ENCODE peak calls at places on chromosomes 6 and 20, in eight cellular contexts. G, K, L, W, P, Z, Y and E are unnamed samples.

GRCh38 chr6:29653452-29654038 is 3.3 kb upstream of the MOG start:
- DNase-seq in P (peak; percentile 62), Y (peak; percentile 46), K (peak; percentile 63), L (no peak), G (peak; percentile 70), W (peak; percentile 31), Z (peak; percentile 82), E (no peak)

GRCh38 chr6:94041930-94042724 is 622.8 kb upstream of the EPHA7 start:
- DNase-seq in W (no peak), Z (no peak), P (no peak), L (no peak), G (no peak), Y (no peak), K (no peak), E (no peak)

GRCh38 chr6:144335914-144336313 is 50.8 kb downstream of the UTRN start:
- DNase-seq in Y (no peak), Z (peak; percentile 67), K (no peak), P (peak; percentile 70), G (peak; percentile 22), W (peak; percentile 83), L (peak; percentile 38), E (peak; percentile 62)

GRCh38 chr20:19767070-19767469 is 9.0 kb downstream of the RIN2 start:
- DNase-seq in L (no peak), W (no peak), P (no peak), K (no peak), G (peak; percentile 91), Z (peak; percentile 70), Y (no peak), E (no peak)

GRCh38 chr20:13813910-13814309 is 29.1 kb downstream of the NDUFAF5 start:
- DNase-seq in K (no peak), P (no peak), G (no peak), Y (no peak), W (no peak), L (no peak), Z (peak; percentile 17), E (no peak)

GRCh38 chr6:108526739-108527174 is 34.0 kb upstream of the FOXO3 start:
- DNase-seq in G (peak; percentile 58), L (no peak), K (peak; percentile 53), Z (peak; percentile 55), W (no peak), P (no peak), Y (no peak), E (no peak)

GRCh38 chr6:63864934-63865333 is 229.3 kb downstream of the PHF3 start:
- DNase-seq in W (no peak), P (no peak), Z (no peak), G (no peak), K (no peak), L (no peak), Y (no peak), E (no peak)

GRCh38 chr6:111657146-111657545 is 51.5 kb upstream of the TRAF3IP2 start:
- DNase-seq in Y (no peak), W (no peak), G (peak; percentile 75), K (no peak), P (no peak), L (no peak), Z (peak; percentile 61), E (no peak)

GRCh38 chr20:63741676-63742380 is 2.3 kb downstream of the SLC2A4RG start:
- DNase-seq in W (no peak), K (peak; percentile 22), Y (no peak), G (no peak), P (no peak), L (no peak), Z (no peak), E (no peak)

GRCh38 chr20:11267131-11267761 is 593.4 kb upstream of the JAG1 start:
- DNase-seq in Y (no peak), Z (peak; percentile 96), L (no peak), W (no peak), G (peak; percentile 96), K (peak; percentile 70), P (peak; percentile 8), E (no peak)

GRCh38 chr6:87244380-87244779 is 78.0 kb upstream of the SMIM8 start:
- DNase-seq in L (no peak), K (no peak), Z (peak; percentile 2), W (no peak), P (no peak), Y (no peak), G (no peak), E (no peak)

GRCh38 chr20:32484221-32485125 is 100.7 kb downstream of the NOL4L start:
- DNase-seq in P (peak; percentile 45), K (peak; percentile 49), G (peak; percentile 19), L (peak; percentile 32), Y (peak; percentile 78), W (peak; percentile 32), Z (no peak), E (peak; percentile 49)

GRCh38 chr20:728022-728944 is 40.0 kb downstream of the SLC52A3 start:
- DNase-seq in W (no peak), K (peak; percentile 82), Y (no peak), Z (peak; percentile 47), G (peak; percentile 65), L (no peak), P (peak; percentile 73), E (no peak)

GRCh38 chr6:102670756-102671155 is 1277.2 kb downstream of the GRIK2 start:
- DNase-seq in K (no peak), P (no peak), Y (no peak), L (no peak), Z (peak; percentile 3), G (no peak), W (no peak), E (no peak)

GRCh38 chr6:169445661-169446581 is 192.3 kb upstream of the THBS2 start:
- DNase-seq in K (peak; percentile 7), P (no peak), Z (no peak), G (no peak), Y (no peak), L (no peak), W (no peak), E (no peak)

GRCh38 chr6:25288518-25288917 is 9.3 kb downstream of the CARMIL1 start:
- DNase-seq in W (no peak), Y (no peak), P (no peak), L (no peak), Z (no peak), G (no peak), K (no peak), E (no peak)
- TF ChIP-seq CTCF in W (no peak), Y (no peak), P (no peak), L (no peak), Z (no peak), G (no peak), K (no peak), E (no peak)

DNA sequence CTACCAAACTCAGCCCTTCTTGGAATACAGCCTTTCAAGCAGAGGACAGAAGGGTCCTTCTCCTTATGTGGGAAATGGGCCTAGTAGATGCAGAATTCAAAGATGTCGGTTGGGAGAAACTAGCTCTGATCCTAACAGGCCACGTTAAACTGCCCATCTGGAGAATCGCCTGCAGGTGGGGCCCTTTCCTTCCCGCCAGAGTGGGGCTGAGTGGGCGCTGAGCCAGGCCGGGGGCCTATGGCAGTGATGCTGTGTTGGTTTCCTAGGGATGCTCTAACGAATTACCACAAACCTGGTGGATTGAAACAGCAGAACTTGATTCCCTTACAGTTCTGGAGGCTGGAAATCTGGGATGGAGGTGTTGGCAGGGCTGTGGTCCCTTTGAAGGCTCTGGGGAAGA is 9.1 kb downstream of the MAPK13 start:
- DNase-seq in W (no peak), Y (peak; percentile 39), P (peak; percentile 42), K (peak; percentile 35), G (no peak), Z (no peak), L (no peak), E (no peak)
- TF ChIP-seq CTCF in W (no peak), Y (peak; percentile 46), P (no peak), K (peak; percentile 12), G (peak; percentile 41), Z (peak; percentile 26), L (no peak), E (peak; percentile 5)

DNA sequence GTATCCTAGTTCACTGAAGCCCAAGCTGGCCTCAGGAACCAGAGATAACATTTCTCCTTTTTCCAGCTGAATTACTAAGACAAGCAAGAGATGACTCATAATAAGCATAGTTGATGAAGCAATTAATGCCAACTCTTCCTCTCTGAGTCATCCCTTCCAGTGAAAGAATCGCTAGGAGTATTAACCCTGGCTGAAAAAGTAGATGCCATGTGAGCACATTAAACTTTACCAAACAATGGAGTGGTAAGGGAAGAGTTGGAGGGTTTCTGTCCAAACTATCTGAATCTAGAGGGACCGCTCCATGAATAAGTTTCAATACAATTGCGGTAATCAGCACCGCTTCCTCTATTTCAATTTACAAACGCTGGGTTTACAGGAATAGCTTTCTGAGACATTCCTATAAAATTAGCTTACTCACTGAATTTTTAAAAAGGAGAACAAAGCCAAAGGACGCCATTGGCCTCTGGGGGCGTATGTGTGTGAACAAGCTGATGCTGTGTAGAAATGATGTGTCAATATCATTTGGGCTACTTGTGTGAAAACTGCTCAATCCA is 48.3 kb downstream of the ATXN1 start:
- DNase-seq in Z (peak; percentile 92), G (peak; percentile 92), L (no peak), K (peak; percentile 26), W (no peak), P (peak; percentile 47), Y (no peak), E (peak; percentile 83)
- TF ChIP-seq CTCF in Z (peak; percentile 13), G (peak; percentile 72), L (no peak), K (peak; percentile 19), W (no peak), P (peak; percentile 44), Y (no peak), E (peak; percentile 60)

GRCh38 chr6:34143196-34143883 is 2.5 kb downstream of the GRM4 start:
- DNase-seq in L (no peak), P (no peak), W (no peak), Y (no peak), Z (no peak), K (no peak), G (no peak), E (peak; percentile 19)

GRCh38 chr6:34142599-34142998 is 3.3 kb downstream of the GRM4 start:
- DNase-seq in Y (no peak), Z (peak; percentile 51), G (no peak), K (no peak), W (no peak), L (no peak), P (peak; percentile 44), E (no peak)

GRCh38 chr6:34145161-34146020 is 496 bp downstream of the GRM4 start:
- DNase-seq in P (peak; percentile 25), L (no peak), G (peak; percentile 18), Z (peak; percentile 63), W (no peak), Y (peak; percentile 44), K (no peak), E (peak; percentile 31)

GRCh38 chr6:34144581-34145160 is 1.2 kb downstream of the GRM4 start:
- DNase-seq in G (no peak), L (no peak), W (no peak), Y (no peak), P (no peak), K (no peak), Z (no peak), E (peak; percentile 47)

DNA sequence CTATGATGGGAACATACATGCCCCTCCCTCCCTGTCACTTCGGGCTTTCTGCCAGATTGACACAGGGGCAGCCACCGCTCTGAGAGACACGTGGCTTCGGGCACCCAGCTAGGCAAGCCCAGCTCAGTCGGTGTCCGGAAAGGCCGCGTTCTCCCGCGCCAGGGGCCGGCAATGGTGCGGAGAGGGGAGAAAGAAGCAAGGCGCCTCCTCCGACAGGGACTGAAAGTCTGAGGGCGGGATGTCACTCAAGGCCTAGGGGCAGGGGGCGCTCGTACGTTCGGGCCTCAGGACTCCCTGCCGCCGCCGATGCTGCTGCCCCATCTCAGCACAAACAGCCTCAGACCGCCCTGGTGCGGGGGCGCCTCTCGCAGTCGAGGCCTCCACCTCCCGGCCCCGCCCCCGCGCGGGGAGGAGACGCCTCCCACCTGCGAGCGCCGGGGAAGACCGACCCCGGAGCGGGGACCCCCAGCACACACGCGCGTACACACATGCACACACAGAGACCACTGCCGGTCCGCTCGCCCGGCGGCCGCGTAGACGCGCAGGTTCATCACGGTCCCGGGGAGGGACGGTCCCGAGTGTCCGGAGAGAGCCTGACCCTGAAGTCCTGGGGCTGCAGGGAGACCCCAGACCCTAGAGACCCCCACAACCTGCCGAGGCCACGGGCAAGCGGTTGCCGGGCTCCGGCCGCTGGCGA is 1.9 kb downstream of the GRM4 start:
- DNase-seq in L (no peak), P (peak; percentile 78), G (no peak), K (peak; percentile 69), Z (peak; percentile 15), W (peak; percentile 36), Y (no peak), E (peak; percentile 38)
- TF ChIP-seq CTCF in L (no peak), P (no peak), G (peak; percentile 21), K (no peak), Z (no peak), W (no peak), Y (peak; percentile 7), E (no peak)